ENCODE peak calls at places on chromosomes 2 and 18, in five cellular contexts. One of them, this sample, is unnamed.

GRCh38 chr2:164542584-164543021 is 78.7 kb downstream of the GRB14 start:
- DNase-seq in effector memory CD4-positive, alpha-beta T cell: no peak
- DNase-seq in neural progenitor cell: no peak
- DNase-seq in mesendoderm: no peak
- DNase-seq in aorta: no peak
- DNase-seq in this sample: no peak

GRCh38 chr2:177429688-177430325 is 37.2 kb downstream of the AGPS start:
- DNase-seq in aorta: no peak
- DNase-seq in neural progenitor cell: no peak
- DNase-seq in mesendoderm: peak
- DNase-seq in effector memory CD4-positive, alpha-beta T cell: no peak
- DNase-seq in this sample: no peak

GRCh38 chr2:232588680-232589585 is 38.4 kb downstream of the EIF4E2 start:
- DNase-seq in effector memory CD4-positive, alpha-beta T cell: no peak
- DNase-seq in neural progenitor cell: no peak
- DNase-seq in mesendoderm: no peak
- DNase-seq in aorta: peak
- DNase-seq in this sample: peak

GRCh38 chr2:126915903-126916302 is 17.2 kb downstream of the TEX51 start:
- DNase-seq in aorta: no peak
- DNase-seq in effector memory CD4-positive, alpha-beta T cell: no peak
- DNase-seq in neural progenitor cell: no peak
- DNase-seq in mesendoderm: no peak
- DNase-seq in this sample: no peak

GRCh38 chr2:147910990-147911473 is 66.2 kb downstream of the ACVR2A start:
- DNase-seq in aorta: no peak
- DNase-seq in neural progenitor cell: peak
- DNase-seq in effector memory CD4-positive, alpha-beta T cell: no peak
- DNase-seq in mesendoderm: peak
- DNase-seq in this sample: no peak

GRCh38 chr18:32276896-32277295 is 87.1 kb downstream of the MEP1B start:
- DNase-seq in aorta: no peak
- DNase-seq in neural progenitor cell: no peak
- DNase-seq in effector memory CD4-positive, alpha-beta T cell: no peak
- DNase-seq in mesendoderm: no peak
- DNase-seq in this sample: no peak

GRCh38 chr18:9684901-9685738 is 23.0 kb upstream of the RAB31 start:
- DNase-seq in effector memory CD4-positive, alpha-beta T cell: no peak
- DNase-seq in aorta: peak
- DNase-seq in neural progenitor cell: no peak
- DNase-seq in mesendoderm: no peak
- DNase-seq in this sample: no peak

GRCh38 chr2:31239842-31240198 is 5.9 kb downstream of the EHD3 start:
- DNase-seq in aorta: peak
- DNase-seq in mesendoderm: no peak
- DNase-seq in effector memory CD4-positive, alpha-beta T cell: no peak
- DNase-seq in neural progenitor cell: no peak
- DNase-seq in this sample: peak

GRCh38 chr2:44184106-44184505 is 15.4 kb downstream of the PPM1B start:
- DNase-seq in mesendoderm: no peak
- DNase-seq in neural progenitor cell: no peak
- DNase-seq in effector memory CD4-positive, alpha-beta T cell: no peak
- DNase-seq in aorta: no peak
- DNase-seq in this sample: no peak

GRCh38 chr2:54577035-54577434 is 120.9 kb downstream of the SPTBN1 start:
- DNase-seq in neural progenitor cell: no peak
- DNase-seq in effector memory CD4-positive, alpha-beta T cell: no peak
- DNase-seq in mesendoderm: no peak
- DNase-seq in aorta: no peak
- DNase-seq in this sample: no peak

GRCh38 chr2:128381001-128381938 is 62.6 kb upstream of the HS6ST1 start:
- DNase-seq in mesendoderm: no peak
- DNase-seq in effector memory CD4-positive, alpha-beta T cell: no peak
- DNase-seq in aorta: no peak
- DNase-seq in neural progenitor cell: peak
- DNase-seq in this sample: no peak

GRCh38 chr18:23939366-23939765 is 75.2 kb upstream of the TTC39C start:
- DNase-seq in aorta: no peak
- DNase-seq in mesendoderm: no peak
- DNase-seq in neural progenitor cell: no peak
- DNase-seq in effector memory CD4-positive, alpha-beta T cell: no peak
- DNase-seq in this sample: no peak

GRCh38 chr2:15954761-15955160 is 14.4 kb downstream of the MYCN start:
- DNase-seq in neural progenitor cell: no peak
- DNase-seq in aorta: no peak
- DNase-seq in effector memory CD4-positive, alpha-beta T cell: no peak
- DNase-seq in mesendoderm: no peak
- DNase-seq in this sample: no peak

GRCh38 chr2:6865346-6866238 is at the start of gene CMPK2:
- DNase-seq in mesendoderm: peak
- DNase-seq in neural progenitor cell: peak
- DNase-seq in effector memory CD4-positive, alpha-beta T cell: peak
- DNase-seq in aorta: peak
- DNase-seq in this sample: peak

GRCh38 chr18:36724169-36724568 is 104.6 kb downstream of the TPGS2 start:
- DNase-seq in aorta: no peak
- DNase-seq in effector memory CD4-positive, alpha-beta T cell: no peak
- DNase-seq in neural progenitor cell: no peak
- DNase-seq in mesendoderm: no peak
- DNase-seq in this sample: no peak

GRCh38 chr18:51110073-51110797 is 80.2 kb downstream of the SMAD4 start:
- DNase-seq in neural progenitor cell: peak
- DNase-seq in aorta: peak
- DNase-seq in mesendoderm: peak
- DNase-seq in effector memory CD4-positive, alpha-beta T cell: peak
- DNase-seq in this sample: no peak

GRCh38 chr18:30081122-30081521 is 961.4 kb downstream of the DSC3 start:
- DNase-seq in aorta: no peak
- DNase-seq in neural progenitor cell: peak
- DNase-seq in effector memory CD4-positive, alpha-beta T cell: no peak
- DNase-seq in mesendoderm: no peak
- DNase-seq in this sample: no peak

GRCh38 chr2:26492749-26493515 is 15.0 kb upstream of the OTOF start:
- DNase-seq in mesendoderm: no peak
- DNase-seq in effector memory CD4-positive, alpha-beta T cell: no peak
- DNase-seq in neural progenitor cell: no peak
- DNase-seq in aorta: no peak
- DNase-seq in this sample: no peak

GRCh38 chr2:62202729-62203128 is 6.8 kb downstream of the B3GNT2 start:
- DNase-seq in mesendoderm: no peak
- DNase-seq in aorta: no peak
- DNase-seq in effector memory CD4-positive, alpha-beta T cell: no peak
- DNase-seq in neural progenitor cell: no peak
- DNase-seq in this sample: no peak
- H3K27ac ChIP-seq in mesendoderm: no peak
- H3K27ac ChIP-seq in aorta: no peak
- H3K27ac ChIP-seq in effector memory CD4-positive, alpha-beta T cell: no peak
- H3K27ac ChIP-seq in neural progenitor cell: peak
- H3K27ac ChIP-seq in this sample: no peak

GRCh38 chr2:183024701-183025100 is 13.6 kb downstream of the NCKAP1 start:
- DNase-seq in neural progenitor cell: no peak
- DNase-seq in mesendoderm: no peak
- DNase-seq in aorta: no peak
- DNase-seq in effector memory CD4-positive, alpha-beta T cell: no peak
- DNase-seq in this sample: no peak
- H3K27ac ChIP-seq in neural progenitor cell: no peak
- H3K27ac ChIP-seq in mesendoderm: no peak
- H3K27ac ChIP-seq in aorta: no peak
- H3K27ac ChIP-seq in effector memory CD4-positive, alpha-beta T cell: no peak
- H3K27ac ChIP-seq in this sample: no peak

DNA sequence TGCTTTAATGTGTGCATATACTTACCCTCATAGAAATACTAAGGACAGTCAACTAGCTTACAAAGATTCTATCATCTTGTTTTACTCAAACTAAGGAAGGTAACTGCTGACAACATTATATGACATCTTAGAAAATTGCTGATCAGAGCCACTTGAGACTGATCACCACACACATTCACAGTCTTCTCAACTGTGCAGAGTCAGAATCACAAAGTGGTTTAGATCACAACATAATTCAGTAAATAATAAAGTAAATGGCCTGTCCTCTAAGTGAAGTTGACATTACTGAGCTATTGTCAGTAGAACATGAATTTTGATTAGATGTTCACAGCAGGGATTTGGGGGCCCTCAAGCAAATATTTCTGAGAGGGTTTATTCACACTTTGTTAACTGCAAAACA is 28.5 kb downstream of the NOL4 start:
- DNase-seq in aorta: no peak
- DNase-seq in mesendoderm: no peak
- DNase-seq in effector memory CD4-positive, alpha-beta T cell: no peak
- DNase-seq in neural progenitor cell: no peak
- DNase-seq in this sample: no peak
- H3K27ac ChIP-seq in aorta: no peak
- H3K27ac ChIP-seq in mesendoderm: no peak
- H3K27ac ChIP-seq in effector memory CD4-positive, alpha-beta T cell: no peak
- H3K27ac ChIP-seq in neural progenitor cell: no peak
- H3K27ac ChIP-seq in this sample: no peak

DNA sequence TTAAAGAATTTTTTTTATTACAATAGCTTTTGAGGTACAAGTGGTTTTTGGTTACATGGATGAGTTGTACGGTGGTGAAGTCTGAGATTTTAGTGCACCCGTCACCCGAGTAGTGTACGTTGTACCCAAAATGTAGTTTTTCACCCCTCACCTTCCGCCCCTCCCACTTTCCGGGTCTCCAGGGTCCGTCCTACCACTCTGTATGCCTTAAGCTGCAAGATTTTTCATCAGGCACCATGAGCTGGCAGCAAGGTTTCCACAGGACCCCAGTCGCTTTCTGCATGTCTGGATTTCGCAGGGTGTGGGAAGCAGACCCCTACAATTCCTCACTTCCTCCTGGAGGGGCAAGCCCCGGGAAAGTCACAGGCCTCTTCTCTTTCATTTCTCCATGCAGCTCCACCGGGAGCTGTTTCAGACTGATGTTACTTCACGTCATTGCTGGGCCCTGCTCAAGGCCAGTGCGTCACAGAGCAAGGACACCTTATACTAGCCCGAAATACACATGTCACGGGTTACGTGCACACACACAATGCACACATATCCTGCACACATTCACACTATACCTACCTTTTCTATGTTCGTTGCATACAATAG is 179.1 kb downstream of the ZFP36L2 start:
- DNase-seq in mesendoderm: no peak
- DNase-seq in effector memory CD4-positive, alpha-beta T cell: no peak
- DNase-seq in aorta: peak
- DNase-seq in neural progenitor cell: no peak
- DNase-seq in this sample: no peak
- H3K27ac ChIP-seq in mesendoderm: no peak
- H3K27ac ChIP-seq in effector memory CD4-positive, alpha-beta T cell: no peak
- H3K27ac ChIP-seq in aorta: no peak
- H3K27ac ChIP-seq in neural progenitor cell: no peak
- H3K27ac ChIP-seq in this sample: no peak